ENCODE peak calls at places on chromosome 13, in eight cellular contexts. S is GM23338, D is sigmoid colon, Z is esophagus muscularis mucosa, O is stomach, U is H1, H is SK-N-SH, R is HepG2. V is an unnamed sample.

GRCh38 chr13:95809429-95809828 is 132.5 kb downstream of the DNAJC3 start:
- DNase-seq in S (no peak), D (no peak), Z (no peak), O (no peak), U (no peak), H (no peak), R (no peak), V (no peak)

GRCh38 chr13:29935309-29935981 is 85.0 kb upstream of the UBL3 start:
- DNase-seq in S (no peak), D (no peak), Z (no peak), O (peak; percentile 48), U (no peak), H (no peak), R (no peak), V (no peak)

GRCh38 chr13:35649162-35649561 is 172.7 kb upstream of the MAB21L1 start:
- DNase-seq in S (no peak), D (no peak), Z (no peak), O (no peak), U (no peak), H (no peak), R (no peak), V (no peak)

GRCh38 chr13:44219808-44220544 is 153.6 kb upstream of the SERP2 start:
- DNase-seq in S (no peak), D (no peak), Z (no peak), O (no peak), U (no peak), H (no peak), R (no peak), V (no peak)

GRCh38 chr13:89165685-89166084 is 1494.5 kb downstream of the SLITRK5 start:
- DNase-seq in S (no peak), D (no peak), Z (no peak), O (no peak), U (no peak), H (no peak), R (no peak), V (no peak)

GRCh38 chr13:51083706-51084105 is 27.4 kb downstream of the C13orf42 start:
- DNase-seq in S (no peak), D (no peak), Z (no peak), O (no peak), U (no peak), H (no peak), R (no peak), V (no peak)

GRCh38 chr13:109715902-109716301 is 70.5 kb downstream of the IRS2 start:
- DNase-seq in S (no peak), D (no peak), Z (peak; percentile 80), O (no peak), U (no peak), H (no peak), R (no peak), V (no peak)

GRCh38 chr13:101795025-101795424 is 342.6 kb downstream of the ITGBL1 start:
- DNase-seq in S (no peak), D (no peak), Z (no peak), O (no peak), U (no peak), H (no peak), R (no peak), V (no peak)

GRCh38 chr13:25281193-25281936 is 5.9 kb downstream of the MTMR6 start:
- DNase-seq in S (no peak), D (no peak), Z (no peak), O (no peak), U (no peak), H (no peak), R (no peak), V (no peak)

GRCh38 chr13:46614582-46614981 is 61.6 kb downstream of the LRCH1 start:
- DNase-seq in S (no peak), D (no peak), Z (no peak), O (no peak), U (no peak), H (no peak), R (no peak), V (no peak)

GRCh38 chr13:108194435-108194936 is 20.9 kb downstream of the LIG4 start:
- DNase-seq in S (no peak), D (no peak), Z (no peak), O (no peak), U (no peak), H (no peak), R (no peak), V (no peak)

GRCh38 chr13:78603240-78603947 is at the start of gene POU4F1:
- DNase-seq in S (peak; percentile 94), D (no peak), Z (no peak), O (no peak), U (no peak), H (peak; percentile 90), R (peak; percentile 72), V (no peak)

GRCh38 chr13:26482451-26483197 is 74.9 kb upstream of the WASF3 start:
- DNase-seq in S (peak; percentile 89), D (peak; percentile 72), Z (no peak), O (peak; percentile 71), U (peak; percentile 47), H (peak; percentile 81), R (peak; percentile 61), V (peak; percentile 24)

GRCh38 chr13:114311387-114311786 is 2.9 kb upstream of the CHAMP1 start:
- DNase-seq in S (no peak), D (no peak), Z (no peak), O (no peak), U (no peak), H (no peak), R (no peak), V (no peak)

GRCh38 chr13:114314074-114314912 is at the start of gene CHAMP1:
- DNase-seq in S (peak; percentile 91), D (peak; percentile 98), Z (peak; percentile 99), O (peak; percentile 98), U (peak; percentile 59), H (peak; percentile 99), R (peak; percentile 90), V (peak; percentile 92)

GRCh38 chr13:114311908-114312307 is 2.4 kb upstream of the CHAMP1 start:
- DNase-seq in S (no peak), D (no peak), Z (no peak), O (no peak), U (no peak), H (no peak), R (no peak), V (no peak)

GRCh38 chr13:114315074-114315785 is 927 bp downstream of the CHAMP1 start:
- DNase-seq in S (no peak), D (no peak), Z (no peak), O (no peak), U (no peak), H (no peak), R (no peak), V (no peak)

GRCh38 chr13:114313061-114313860 is 1.0 kb upstream of the CHAMP1 start:
- DNase-seq in S (no peak), D (no peak), Z (no peak), O (no peak), U (no peak), H (no peak), R (no peak), V (no peak)
- TF ChIP-seq POLR2AphosphoS5 in S (no peak), D (no peak), Z (no peak), O (no peak), U (no peak), H (no peak), R (no peak), V (no peak)

GRCh38 chr13:33193428-33193974 is 92.1 kb downstream of the STARD13 start:
- DNase-seq in S (peak; percentile 52), D (no peak), Z (no peak), O (no peak), U (no peak), H (peak; percentile 56), R (no peak), V (no peak)

GRCh38 chr13:33194820-33195692 is 90.5 kb downstream of the STARD13 start:
- DNase-seq in S (no peak), D (no peak), Z (no peak), O (peak; percentile 30), U (no peak), H (peak; percentile 36), R (peak; percentile 73), V (no peak)

GRCh38 chr13:33197551-33197971 is 88.0 kb downstream of the STARD13 start:
- DNase-seq in S (no peak), D (no peak), Z (no peak), O (no peak), U (no peak), H (no peak), R (no peak), V (no peak)

GRCh38 chr13:33199282-33199850 is 86.2 kb downstream of the STARD13 start:
- DNase-seq in S (no peak), D (no peak), Z (no peak), O (no peak), U (no peak), H (no peak), R (no peak), V (no peak)

DNA sequence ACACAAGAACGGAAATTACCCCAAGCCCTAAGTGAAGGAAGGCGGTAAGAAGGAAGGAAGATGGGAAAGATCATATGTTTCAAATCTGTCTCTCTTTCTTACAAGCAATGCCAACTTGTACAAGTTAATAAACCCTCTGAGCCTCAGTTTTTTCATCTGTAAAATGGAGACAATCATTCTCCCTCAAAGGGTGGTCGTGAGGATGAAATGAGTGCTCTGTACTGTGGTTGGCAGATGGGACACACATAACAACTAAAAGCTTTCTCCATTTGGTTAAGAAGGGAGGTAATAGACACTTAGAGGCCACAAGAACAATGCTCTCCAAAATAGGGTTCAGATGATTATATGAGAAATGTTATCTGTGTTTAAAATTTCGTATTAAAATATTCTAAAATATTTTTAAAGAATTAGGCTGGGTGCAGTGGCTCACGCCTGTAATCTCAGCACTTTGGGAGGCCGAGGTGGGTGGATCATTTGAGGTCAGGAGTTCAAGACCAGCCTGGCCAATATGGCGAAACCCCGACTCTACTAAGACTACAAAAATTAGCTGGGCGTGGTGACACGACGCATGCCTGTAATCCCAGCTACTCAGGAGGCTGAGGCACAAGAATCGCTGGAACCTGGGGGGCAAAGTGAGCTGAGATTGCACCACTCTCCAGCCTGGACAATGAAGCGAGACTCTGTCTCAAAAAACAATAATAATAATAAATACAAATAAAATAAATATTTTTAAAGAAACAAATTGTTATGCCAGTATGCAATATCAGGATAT is 89.7 kb downstream of the STARD13 start:
- DNase-seq in S (no peak), D (no peak), Z (no peak), O (no peak), U (no peak), H (no peak), R (no peak), V (no peak)
- H3K4me1 ChIP-seq in S (peaks cover 6% of the 10 kb centered on the region), D (peaks cover 99% of the 10 kb centered on the region), Z (peaks cover 99% of the 10 kb centered on the region), O (peaks cover 94% of the 10 kb centered on the region), U (peaks cover 10% of the 10 kb centered on the region), H (peaks cover 44% of the 10 kb centered on the region), R (peaks cover 54% of the 10 kb centered on the region), V (no peaks in the 10 kb centered on the region)

GRCh38 chr13:75920536-75920935 is 284.4 kb downstream of the LMO7 start:
- DNase-seq in S (no peak), D (no peak), Z (no peak), O (no peak), U (no peak), H (no peak), R (no peak), V (no peak)
- H3K4me3 ChIP-seq in S (no peak overlapping the region), D (no peak overlapping the region), Z (no peak overlapping the region), O (no peak overlapping the region), U (no peak overlapping the region), H (no peak overlapping the region), R (no peak overlapping the region), V (no peak overlapping the region)

DNA sequence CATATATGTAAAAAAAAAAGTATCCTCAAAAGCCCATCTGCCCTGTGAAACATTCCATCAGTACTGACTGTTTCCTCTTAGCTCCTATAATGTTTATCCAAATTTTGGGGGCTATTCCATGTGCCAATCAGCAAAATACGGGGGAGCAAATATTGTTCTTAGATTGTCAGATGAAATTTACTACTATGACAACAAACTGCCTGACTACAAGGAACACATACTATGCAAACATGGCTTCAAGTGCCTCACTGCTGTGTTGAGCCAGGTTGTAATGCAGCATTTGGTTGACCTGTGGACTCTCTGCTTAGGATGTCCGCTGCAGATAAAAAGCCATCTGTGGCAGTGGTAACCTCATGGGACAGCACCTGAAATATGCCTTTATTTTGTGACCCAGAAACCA is 98.2 kb upstream of the SCEL start:
- DNase-seq in S (no peak), D (no peak), Z (no peak), O (no peak), U (no peak), H (no peak), R (peak; percentile 5), V (no peak)
- TF ChIP-seq POLR2AphosphoS5 in S (no peak), D (no peak), Z (no peak), O (no peak), U (no peak), H (no peak), R (no peak), V (no peak)

V was measured in breast epithelium.